ENCODE peak calls at places on chromosomes 4 and X, in five cellular contexts. K is mammary epithelial cell, P is AG10803, Q is NB4, T is lung. B is an unnamed sample.

GRCh38 chr4:137124278-137124932 is 407.9 kb downstream of the PCDH18 start:
- DNase-seq in T (no peak), Q (peak), K (peak), P (peak), B (peak)

GRCh38 chr4:40247350-40247749 is 50.5 kb downstream of the RHOH start:
- DNase-seq in Q (peak), P (no peak), K (no peak), T (no peak), B (no peak)

GRCh38 chr4:185192059-185192458 is 11.7 kb downstream of the CFAP97 start:
- DNase-seq in Q (no peak), P (no peak), T (no peak), K (no peak), B (no peak)

GRCh38 chr4:118741456-118741855 is 56.3 kb downstream of the METTL14 start:
- DNase-seq in Q (no peak), T (no peak), P (peak), K (no peak), B (no peak)

GRCh38 chrX:33324099-33324498 is 112.8 kb upstream of the DMD start:
- DNase-seq in P (no peak), Q (no peak), T (no peak), K (no peak), B (peak)

GRCh38 chr4:77308843-77309242 is 151.8 kb downstream of the CCNG2 start:
- DNase-seq in K (peak), T (no peak), Q (peak), P (peak), B (peak)

GRCh38 chr4:68904786-68905185 is 46.8 kb downstream of the UGT2A3 start:
- DNase-seq in P (no peak), Q (peak), K (peak), T (no peak), B (peak)

GRCh38 chr4:7186081-7186480 is 6.3 kb upstream of the SORCS2 start:
- DNase-seq in K (no peak), P (no peak), T (no peak), Q (no peak), B (no peak)

GRCh38 chrX:131970347-131970746 is 52.8 kb upstream of the STK26 start:
- DNase-seq in P (no peak), K (no peak), Q (no peak), T (no peak), B (no peak)

GRCh38 chr4:8348071-8348470 is 78.5 kb downstream of the HTRA3 start:
- DNase-seq in T (no peak), P (no peak), Q (peak), K (no peak), B (no peak)

GRCh38 chr4:40976343-40976742 is 226.6 kb downstream of the NSUN7 start:
- DNase-seq in T (no peak), K (peak), P (peak), Q (peak), B (peak)

GRCh38 chr4:22999419-22999818 is 306.7 kb downstream of the GBA3 start:
- DNase-seq in K (no peak), Q (peak), P (peak), T (no peak), B (no peak)
- TF ChIP-seq CTCF in K (no peak), Q (peak), P (peak), T (no peak), B (no peak)

GRCh38 chr4:123941306-123941705 is 544.7 kb downstream of the SPRY1 start:
- DNase-seq in Q (no peak), T (no peak), K (peak), P (peak), B (no peak)

GRCh38 chr4:123940604-123941003 is 544.0 kb downstream of the SPRY1 start:
- DNase-seq in P (no peak), K (no peak), Q (no peak), T (no peak), B (no peak)

GRCh38 chr4:123939621-123940020 is 543.0 kb downstream of the SPRY1 start:
- DNase-seq in K (peak), Q (no peak), P (peak), T (no peak), B (peak)

GRCh38 chr4:123936615-123937014 is 540.0 kb downstream of the SPRY1 start:
- DNase-seq in K (no peak), Q (no peak), T (no peak), P (no peak), B (no peak)

GRCh38 chr4:123937612-123938011 is 541.0 kb downstream of the SPRY1 start:
- DNase-seq in P (no peak), Q (no peak), T (no peak), K (no peak), B (no peak)
- TF ChIP-seq CTCF in P (no peak), Q (no peak), T (no peak), K (no peak), B (no peak)

GRCh38 chr4:168995537-168996295 is 14.3 kb downstream of the CBR4 start:
- DNase-seq in Q (peak), K (peak), P (peak), T (no peak), B (peak)
- TF ChIP-seq CTCF in Q (no peak), K (no peak), P (peak), T (no peak), B (peak)

DNA sequence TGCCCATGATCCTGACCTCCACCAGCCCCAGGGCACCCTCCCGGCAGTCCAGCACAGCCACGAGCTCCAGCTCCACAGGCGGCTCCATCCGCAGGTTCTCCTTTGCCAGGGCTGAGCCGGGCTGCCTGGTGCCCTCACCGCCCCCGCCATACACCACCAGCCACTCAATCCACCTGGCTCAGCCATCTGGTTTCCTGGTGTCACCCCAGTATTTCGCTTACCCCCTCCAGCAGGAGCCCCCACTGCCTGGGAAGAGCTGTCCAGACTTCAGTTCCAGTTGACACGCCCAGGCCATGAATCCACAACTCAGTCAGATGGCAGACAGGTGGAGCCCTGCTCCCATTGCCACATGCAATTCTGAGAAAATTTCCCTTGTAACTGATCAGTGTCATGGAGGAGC is 3.9 kb downstream of the SHISA3 start:
- DNase-seq in P (no peak), T (no peak), K (no peak), Q (no peak), B (peak)
- TF ChIP-seq CTCF in P (no peak), T (no peak), K (peak), Q (no peak), B (peak)

DNA sequence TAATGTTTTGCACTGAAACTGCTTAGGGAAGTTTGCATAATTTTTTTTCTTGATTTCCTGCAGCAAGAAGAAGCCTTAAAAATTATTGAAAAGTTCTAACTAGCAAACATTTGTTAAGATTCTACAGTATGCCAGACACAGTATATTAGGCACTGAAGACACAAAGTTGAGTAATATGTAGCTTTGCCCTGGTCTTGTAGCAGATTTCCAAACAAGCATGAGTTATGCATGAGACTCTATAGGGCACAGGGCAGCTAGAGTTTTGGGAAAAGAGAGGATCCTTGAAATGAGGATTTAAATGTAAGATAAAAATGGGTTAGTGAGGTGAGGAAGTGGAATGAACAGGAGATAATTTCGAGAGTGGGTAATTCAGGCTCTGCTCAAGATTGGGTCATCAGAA is 8.6 kb upstream of the GPRIN3 start:
- DNase-seq in T (no peak), K (no peak), P (peak), Q (no peak), B (no peak)
- TF ChIP-seq CTCF in T (no peak), K (no peak), P (no peak), Q (no peak), B (no peak)

DNA sequence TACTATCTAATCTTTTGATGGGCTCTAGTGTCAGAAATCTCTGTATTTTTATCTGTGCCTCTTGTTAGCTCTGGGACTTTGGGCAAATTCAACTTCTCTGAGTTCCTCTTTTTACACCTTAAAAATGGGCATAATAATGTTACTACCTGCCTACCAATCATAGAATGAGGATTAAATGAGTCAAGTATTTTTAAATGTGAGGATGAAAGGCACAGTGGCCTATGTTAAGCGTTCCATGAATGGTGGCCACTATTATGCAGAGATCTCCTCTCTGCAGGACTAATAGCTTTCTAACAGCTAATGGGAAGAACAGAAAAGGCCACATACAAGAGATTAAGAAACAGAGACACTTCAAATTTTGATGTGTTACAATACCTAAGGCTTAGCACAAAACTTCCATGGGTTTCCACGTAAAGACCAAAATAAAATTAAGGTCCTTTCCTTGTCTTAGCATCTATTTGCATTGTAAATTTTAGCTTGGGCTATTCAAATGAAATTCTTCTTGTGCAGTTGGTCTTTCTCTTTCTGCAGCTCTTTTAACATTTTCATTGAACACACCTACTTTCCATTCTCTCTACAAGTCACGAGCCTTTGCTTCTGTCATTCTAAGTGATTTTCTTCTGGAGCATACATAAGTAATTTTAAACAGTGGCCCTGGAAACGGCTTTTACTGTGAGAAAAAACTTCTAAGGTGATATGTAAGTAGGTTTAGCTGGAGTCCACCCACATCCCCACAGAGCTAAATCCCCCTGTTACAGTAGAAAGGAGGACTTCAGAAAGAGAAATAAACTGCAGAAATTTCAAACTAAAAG is 117.9 kb upstream of the MED14 start:
- DNase-seq in Q (no peak), K (no peak), P (no peak), T (no peak), B (no peak)
- TF ChIP-seq CTCF in Q (no peak), K (no peak), P (no peak), T (no peak), B (no peak)

DNA sequence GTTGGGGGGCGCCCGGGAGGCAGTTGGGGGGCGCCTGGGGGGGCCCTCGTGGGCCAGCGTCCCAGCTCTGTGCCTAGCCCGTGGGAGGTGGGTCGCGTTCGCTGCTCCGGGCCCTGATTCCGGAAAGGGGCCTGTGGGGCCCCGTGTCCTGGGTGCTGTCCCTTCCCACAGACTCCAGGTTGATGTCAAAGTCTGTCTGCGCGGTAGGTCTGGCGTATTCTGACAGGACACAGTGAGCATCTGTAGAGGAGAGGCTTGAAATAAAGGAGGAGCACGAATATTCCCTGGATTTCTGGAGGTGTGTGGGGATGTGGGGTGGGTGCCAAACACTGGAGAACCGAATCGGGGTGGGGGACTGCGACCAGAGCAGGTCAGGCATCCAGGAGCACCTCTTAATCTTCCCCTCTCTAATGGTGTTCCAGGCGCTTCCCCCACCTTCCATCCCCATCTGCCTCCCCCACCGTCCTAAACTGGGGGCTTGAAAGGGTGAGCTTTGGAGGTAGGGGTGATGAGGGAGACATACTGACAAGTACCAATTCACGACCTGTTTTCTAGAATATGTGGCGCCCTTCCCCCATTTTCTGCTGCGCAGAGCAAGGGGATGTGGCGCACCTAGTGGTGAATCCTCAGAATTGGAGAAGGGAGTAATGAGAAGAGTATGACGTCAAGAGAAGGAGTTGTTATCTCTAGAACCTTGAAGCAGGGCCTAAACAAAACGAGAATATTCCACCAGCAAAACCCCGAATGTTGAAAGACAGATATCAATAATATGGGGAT is 873 bp downstream of the GPRASP1 start:
- DNase-seq in K (no peak), Q (no peak), P (peak), T (no peak), B (peak)
- TF ChIP-seq CTCF in K (no peak), Q (no peak), P (peak), T (no peak), B (peak)

DNA sequence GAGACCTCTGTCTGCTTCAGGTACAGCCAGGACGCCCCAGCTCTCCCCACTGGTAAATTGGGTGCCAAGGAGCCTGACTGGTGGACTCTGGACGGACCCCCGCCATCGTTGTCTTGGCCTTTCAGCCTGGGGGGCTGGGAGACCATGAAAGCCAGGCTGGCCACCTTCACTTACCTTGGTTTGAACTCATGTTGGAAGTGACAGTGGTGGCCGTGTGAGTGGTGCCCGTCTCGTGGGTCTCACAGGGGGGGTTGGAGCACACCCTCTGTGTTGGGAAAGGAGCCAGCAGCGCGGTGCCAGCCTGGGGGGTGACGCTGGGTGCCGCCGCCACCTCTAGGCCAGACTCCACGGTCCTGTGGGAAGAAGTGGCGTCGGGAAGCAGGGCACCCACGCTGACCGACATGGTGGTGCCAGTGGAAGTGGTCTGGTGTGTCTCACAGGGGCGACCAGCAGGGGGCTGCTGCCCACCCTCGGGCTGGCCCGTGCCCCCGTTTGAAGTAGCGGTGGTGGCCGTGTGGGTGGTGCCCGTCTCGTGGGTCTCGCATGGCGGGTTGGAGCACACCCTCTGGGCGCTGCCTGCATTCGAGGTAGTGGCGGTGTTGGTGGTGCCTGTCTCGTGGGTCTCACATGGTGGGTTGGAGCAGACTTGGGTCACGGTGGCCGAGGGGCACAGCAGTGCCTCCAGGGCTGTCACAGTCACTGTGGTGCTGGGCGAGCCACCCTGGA is 9.6 kb upstream of the RENBP start:
- DNase-seq in Q (no peak), P (no peak), K (no peak), T (no peak), B (no peak)
- TF ChIP-seq CTCF in Q (no peak), P (no peak), K (no peak), T (no peak), B (no peak)

DNA sequence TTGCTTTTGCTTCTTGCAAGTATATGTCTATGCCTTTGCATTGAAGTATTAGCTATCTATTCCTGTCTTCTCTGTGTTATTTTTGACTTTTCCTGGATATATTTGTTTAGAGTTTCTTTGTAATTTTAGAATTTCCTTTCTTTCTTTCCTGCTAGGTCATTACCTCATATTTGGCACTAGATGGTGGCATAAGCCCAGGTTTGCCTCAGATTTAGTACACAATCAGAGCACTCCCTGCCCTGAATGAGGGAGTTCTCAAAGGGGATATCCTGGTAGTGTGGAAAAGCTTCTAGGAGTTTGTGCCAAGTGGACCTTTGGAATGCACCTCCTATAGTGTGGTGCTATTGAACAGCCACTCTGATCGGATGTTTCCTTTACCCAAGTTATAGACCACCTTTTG is 181.6 kb downstream of the UGT8 start:
- DNase-seq in K (no peak), Q (peak), T (no peak), P (peak), B (peak)
- TF ChIP-seq CTCF in K (peak), Q (no peak), T (no peak), P (peak), B (peak)